ENCODE peak calls at places on chromosomes 7 and 10, in four cellular contexts. F is stimulated activated CD4-positive, alpha-beta T cell treated with anti-CD3 and anti-CD28 coated beads, Interleukin-2, amount 100 ng/mL, for 48 hours; O is OCI-LY7; R is AG09319. T is an unnamed sample.

GRCh38 chr10:117166420-117167345 is 28.6 kb upstream of the VAX1 start:
- DNase-seq in O (no peak), F (no peak), R (no peak), T (no peak)

GRCh38 chr7:151550601-151551286 is 31.0 kb upstream of the RHEB start:
- DNase-seq in R (no peak), F (no peak), O (no peak), T (peak)

GRCh38 chr10:126463306-126463705 is 75.0 kb upstream of the ADAM12 start:
- DNase-seq in O (no peak), R (no peak), F (no peak), T (no peak)

GRCh38 chr10:122307669-122308486 is 36.8 kb downstream of the BTBD16 start:
- DNase-seq in R (peak), F (no peak), O (peak), T (no peak)

GRCh38 chr10:32190890-32191491 is 134.8 kb upstream of the KIF5B start:
- DNase-seq in R (no peak), F (no peak), O (peak), T (peak)

GRCh38 chr7:36286241-36286640 is 103.4 kb upstream of the ANLN start:
- DNase-seq in F (peak), R (no peak), O (peak), T (peak)

GRCh38 chr7:146090023-146090645 is 26.5 kb upstream of the CNTNAP2 start:
- DNase-seq in F (no peak), R (no peak), O (peak), T (peak)

GRCh38 chr7:33757563-33758165 is 147.7 kb upstream of the BMPER start:
- DNase-seq in R (no peak), F (peak), O (peak), T (peak)

GRCh38 chr7:6183006-6183405 is 89.4 kb downstream of the CYTH3 start:
- DNase-seq in F (no peak), O (no peak), R (no peak), T (no peak)

GRCh38 chr10:42995537-42995936 is 81.3 kb upstream of the RET start:
- DNase-seq in O (no peak), R (no peak), F (no peak), T (no peak)

GRCh38 chr7:137652721-137653120 is 194.1 kb downstream of the DGKI start:
- DNase-seq in F (no peak), O (no peak), R (no peak), T (no peak)

GRCh38 chr10:70324951-70325781 is 41.4 kb upstream of the NPFFR1 start:
- DNase-seq in R (no peak), O (no peak), F (no peak), T (no peak)

GRCh38 chr10:131547129-131547799 is 235.7 kb upstream of the TCERG1L start:
- DNase-seq in R (no peak), O (no peak), F (no peak), T (no peak)

GRCh38 chr10:127527891-127528290 is 21.2 kb upstream of the NPS start:
- DNase-seq in F (no peak), R (no peak), O (no peak), T (peak)

GRCh38 chr10:14093735-14094484 is 236.8 kb downstream of the FRMD4A start:
- DNase-seq in F (no peak), O (no peak), R (peak), T (no peak)

GRCh38 chr10:66202101-66202500 is 723.7 kb upstream of the LRRTM3 start:
- DNase-seq in R (no peak), O (no peak), F (no peak), T (no peak)

GRCh38 chr7:55517191-55517633 is 55.1 kb downstream of the VOPP1 start:
- DNase-seq in R (no peak), O (no peak), F (peak), T (no peak)

GRCh38 chr10:97328646-97329453 is 5.7 kb downstream of the FRAT2 start:
- DNase-seq in R (no peak), O (no peak), F (no peak), T (no peak)

GRCh38 chr7:7176421-7177043 is 5.8 kb upstream of the C1GALT1 start:
- DNase-seq in R (no peak), F (no peak), O (no peak), T (no peak)

GRCh38 chr10:31374146-31374696 is 55.2 kb downstream of the ZEB1 start:
- DNase-seq in R (no peak), F (no peak), O (no peak), T (no peak)

GRCh38 chr10:75951026-75951589 is 519.7 kb downstream of the LRMDA start:
- DNase-seq in F (no peak), R (no peak), O (no peak), T (no peak)

GRCh38 chr10:102564209-102564834 is 60.5 kb downstream of the SUFU start:
- DNase-seq in R (no peak), F (no peak), O (no peak), T (no peak)

GRCh38 chr7:100829150-100829716 is 1.9 kb upstream of the EPHB4 start:
- DNase-seq in O (no peak), R (no peak), F (no peak), T (no peak)

GRCh38 chr7:155230169-155230593 is 67.5 kb upstream of the INSIG1 start:
- DNase-seq in R (peak), F (no peak), O (no peak), T (no peak)

GRCh38 chr10:114002422-114002821 is 41.2 kb upstream of the ADRB1 start:
- DNase-seq in R (no peak), O (peak), F (no peak), T (peak)

GRCh38 chr7:31512166-31512565 is 1.7 kb upstream of the ITPRID1 start:
- DNase-seq in O (no peak), F (no peak), R (no peak), T (no peak)

GRCh38 chr7:85030893-85031292 is 156.0 kb downstream of the SEMA3D start:
- DNase-seq in F (no peak), R (peak), O (peak), T (peak)

GRCh38 chr7:33745934-33746333 is 159.4 kb upstream of the BMPER start:
- DNase-seq in R (no peak), O (no peak), F (no peak), T (no peak)

GRCh38 chr7:133056370-133057238 is 25.3 kb downstream of the CHCHD3 start:
- DNase-seq in F (no peak), O (no peak), R (no peak), T (no peak)

GRCh38 chr10:132881186-132881920 is 61.0 kb downstream of the CFAP46 start:
- DNase-seq in F (no peak), R (no peak), O (no peak), T (no peak)

GRCh38 chr7:79454325-79454960 is 976 bp upstream of the MAGI2 start:
- DNase-seq in F (no peak), R (no peak), O (no peak), T (no peak)

T was measured in Jurkat, Clone E6-1.